ENCODE peak calls at places on chromosomes 13 and 19, in seven cellular contexts. W is heart left ventricle, M is body of pancreas, G is fibroblast of lung, D is NB4, I is cardiac muscle cell, H is bronchial epithelial cell. E is an unnamed sample.

GRCh38 chr13:39516140-39516539 is 86.9 kb downstream of the LHFPL6 start:
- DNase-seq in W (no peak), M (no peak), G (peak; percentile 71), D (no peak), I (no peak), H (no peak), E (no peak)

GRCh38 chr19:33809960-33810359 is 13.3 kb downstream of the KCTD15 start:
- DNase-seq in W (no peak), M (no peak), G (no peak), D (peak; percentile 28), I (peak; percentile 14), H (no peak), E (peak; percentile 51)

GRCh38 chr13:41720839-41721561 is 239.9 kb downstream of the VWA8 start:
- DNase-seq in W (no peak), M (peak; percentile 6), G (no peak), D (no peak), I (no peak), H (peak; percentile 70), E (no peak)

GRCh38 chr19:18780631-18781030 is 10.5 kb downstream of the COMP start:
- DNase-seq in W (no peak), M (no peak), G (no peak), D (no peak), I (no peak), H (no peak), E (no peak)

GRCh38 chr19:58550362-58551122 is 4.4 kb downstream of the CHMP2A start:
- DNase-seq in W (no peak), M (no peak), G (no peak), D (peak; percentile 12), I (no peak), H (no peak), E (no peak)

GRCh38 chr19:4472174-4472974 is at the start of gene HDGFL2:
- DNase-seq in W (peak; percentile 98), M (no peak), G (no peak), D (no peak), I (no peak), H (no peak), E (no peak)

GRCh38 chr13:40343550-40344269 is 322.7 kb downstream of the FOXO1 start:
- DNase-seq in W (no peak), M (no peak), G (no peak), D (no peak), I (no peak), H (no peak), E (no peak)

GRCh38 chr13:113562085-113562749 is 22.3 kb upstream of the TFDP1 start:
- DNase-seq in W (no peak), M (peak; percentile 46), G (peak; percentile 75), D (peak; percentile 79), I (peak; percentile 85), H (peak; percentile 48), E (peak; percentile 91)

GRCh38 chr13:85417807-85418206 is 381.4 kb downstream of the SLITRK6 start:
- DNase-seq in W (no peak), M (no peak), G (peak; percentile 0), D (no peak), I (no peak), H (no peak), E (no peak)

GRCh38 chr13:59774511-59774911 is 389.2 kb downstream of the DIAPH3 start:
- DNase-seq in W (no peak), M (no peak), G (peak; percentile 82), D (no peak), I (peak; percentile 59), H (peak; percentile 70), E (peak; percentile 77)

GRCh38 chr13:30181856-30182651 is 125.3 kb downstream of the KATNAL1 start:
- DNase-seq in W (no peak), M (no peak), G (no peak), D (peak; percentile 31), I (no peak), H (no peak), E (no peak)

GRCh38 chr19:14561832-14562351 is 10.0 kb downstream of the NDUFB7 start:
- DNase-seq in W (no peak), M (peak; percentile 34), G (peak; percentile 37), D (peak; percentile 28), I (peak; percentile 25), H (peak; percentile 58), E (peak; percentile 41)

GRCh38 chr13:99258210-99258860 is at the start of gene GPR18:
- DNase-seq in W (no peak), M (no peak), G (no peak), D (no peak), I (no peak), H (no peak), E (no peak)

GRCh38 chr19:10517760-10518443 is 655 bp upstream of the S1PR5 start:
- DNase-seq in W (no peak), M (no peak), G (no peak), D (peak; percentile 70), I (peak; percentile 27), H (peak; percentile 34), E (peak; percentile 15)

GRCh38 chr13:28573595-28574373 is 78.9 kb upstream of the FLT1 start:
- DNase-seq in W (no peak), M (peak; percentile 30), G (no peak), D (peak; percentile 74), I (no peak), H (no peak), E (no peak)
- TF ChIP-seq CTCF in W (no peak), M (no peak), G (no peak), D (no peak), I (no peak), H (no peak), E (no peak)

DNA sequence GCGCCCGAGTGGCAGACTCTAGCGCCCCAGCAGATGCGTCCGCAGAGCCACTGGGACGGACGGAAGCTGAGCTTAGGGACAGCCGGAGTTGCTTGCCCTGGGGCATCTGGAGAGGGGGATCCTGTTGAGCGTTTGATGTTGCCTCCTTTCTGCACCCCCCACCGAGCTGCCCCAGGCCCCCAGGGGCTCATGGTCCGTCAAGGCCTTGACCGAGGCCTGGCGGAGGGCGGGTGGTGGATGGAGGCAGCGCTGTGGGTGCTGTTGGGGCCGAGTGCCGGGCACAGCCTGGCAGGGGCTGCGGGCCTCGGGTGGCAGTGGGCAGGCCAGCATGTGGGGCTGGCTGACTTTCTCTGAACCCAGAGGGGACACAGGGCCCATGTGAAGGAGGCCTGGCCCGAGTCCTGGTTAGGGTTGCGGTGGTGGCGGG is 2.7 kb downstream of the CSNK1G2 start:
- DNase-seq in W (no peak), M (no peak), G (no peak), D (no peak), I (no peak), H (no peak), E (no peak)
- H3K4me3 ChIP-seq in W (no peak overlapping the region), M (no peak overlapping the region), G (no peak overlapping the region), D (no peak overlapping the region), I (no peak overlapping the region), H (no peak overlapping the region), E (no peak overlapping the region)

GRCh38 chr13:51283361-51283760 is 56.1 kb upstream of the SERPINE3 start:
- DNase-seq in W (no peak), M (no peak), G (peak; percentile 15), D (no peak), I (no peak), H (no peak), E (no peak)

GRCh38 chr13:51287758-51288157 is 51.7 kb upstream of the SERPINE3 start:
- DNase-seq in W (no peak), M (no peak), G (no peak), D (no peak), I (no peak), H (no peak), E (no peak)

GRCh38 chr13:51282322-51282721 is 57.2 kb upstream of the SERPINE3 start:
- DNase-seq in W (peak; percentile 64), M (peak; percentile 61), G (no peak), D (no peak), I (no peak), H (no peak), E (no peak)

GRCh38 chr13:51286135-51287002 is 53.1 kb upstream of the SERPINE3 start:
- DNase-seq in W (peak; percentile 86), M (peak; percentile 80), G (peak; percentile 40), D (peak; percentile 77), I (peak; percentile 79), H (peak; percentile 50), E (peak; percentile 79)

DNA sequence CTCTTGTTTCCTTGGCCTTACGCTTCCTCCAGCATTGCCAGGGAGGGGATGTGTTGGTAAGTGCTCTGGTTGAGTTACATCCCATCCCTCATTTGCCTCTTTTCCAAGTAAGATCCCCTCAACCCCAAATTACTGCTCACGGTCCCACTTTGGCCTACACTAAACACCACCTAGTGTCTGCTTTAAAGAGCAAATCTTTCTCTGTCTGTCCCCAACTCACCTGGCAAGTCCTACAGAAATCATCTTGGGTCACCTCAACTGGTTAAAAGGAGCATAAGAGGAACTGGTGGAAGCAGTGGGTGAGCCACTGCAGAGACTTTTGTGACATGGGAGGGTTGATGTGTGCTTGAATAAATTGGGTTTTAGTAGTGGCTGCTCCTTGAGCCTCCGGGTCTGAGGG is 55.2 kb upstream of the SERPINE3 start:
- DNase-seq in W (no peak), M (no peak), G (no peak), D (no peak), I (no peak), H (no peak), E (no peak)
- TF ChIP-seq CTCF in W (no peak), M (no peak), G (no peak), D (no peak), I (no peak), H (no peak), E (peak; percentile 13)

DNA sequence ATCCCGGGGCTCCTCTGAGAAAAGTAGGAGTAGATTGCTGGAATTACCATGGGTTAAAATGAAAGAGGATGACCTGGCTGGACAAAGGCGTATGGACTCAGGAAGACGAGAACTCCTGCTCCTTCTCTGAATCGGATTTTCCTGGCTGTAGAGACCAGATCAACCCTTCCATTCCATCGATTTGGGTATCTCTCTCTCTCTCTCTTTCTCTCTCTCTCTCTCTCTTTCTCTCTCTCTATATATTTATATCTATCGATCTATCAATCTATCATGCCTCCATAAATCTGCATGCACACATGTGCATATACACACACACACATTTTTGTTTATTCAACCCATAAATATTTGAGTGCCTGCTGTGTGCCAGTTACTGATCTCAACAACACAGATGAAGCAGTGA is 234.9 kb downstream of the LMO7 start:
- DNase-seq in W (no peak), M (no peak), G (no peak), D (no peak), I (no peak), H (no peak), E (no peak)
- H3K4me3 ChIP-seq in W (no peak overlapping the region), M (no peak overlapping the region), G (peak overlapping the region; percentile 53), D (no peak overlapping the region), I (no peak overlapping the region), H (peak overlapping the region; percentile 45), E (no peak overlapping the region)

DNA sequence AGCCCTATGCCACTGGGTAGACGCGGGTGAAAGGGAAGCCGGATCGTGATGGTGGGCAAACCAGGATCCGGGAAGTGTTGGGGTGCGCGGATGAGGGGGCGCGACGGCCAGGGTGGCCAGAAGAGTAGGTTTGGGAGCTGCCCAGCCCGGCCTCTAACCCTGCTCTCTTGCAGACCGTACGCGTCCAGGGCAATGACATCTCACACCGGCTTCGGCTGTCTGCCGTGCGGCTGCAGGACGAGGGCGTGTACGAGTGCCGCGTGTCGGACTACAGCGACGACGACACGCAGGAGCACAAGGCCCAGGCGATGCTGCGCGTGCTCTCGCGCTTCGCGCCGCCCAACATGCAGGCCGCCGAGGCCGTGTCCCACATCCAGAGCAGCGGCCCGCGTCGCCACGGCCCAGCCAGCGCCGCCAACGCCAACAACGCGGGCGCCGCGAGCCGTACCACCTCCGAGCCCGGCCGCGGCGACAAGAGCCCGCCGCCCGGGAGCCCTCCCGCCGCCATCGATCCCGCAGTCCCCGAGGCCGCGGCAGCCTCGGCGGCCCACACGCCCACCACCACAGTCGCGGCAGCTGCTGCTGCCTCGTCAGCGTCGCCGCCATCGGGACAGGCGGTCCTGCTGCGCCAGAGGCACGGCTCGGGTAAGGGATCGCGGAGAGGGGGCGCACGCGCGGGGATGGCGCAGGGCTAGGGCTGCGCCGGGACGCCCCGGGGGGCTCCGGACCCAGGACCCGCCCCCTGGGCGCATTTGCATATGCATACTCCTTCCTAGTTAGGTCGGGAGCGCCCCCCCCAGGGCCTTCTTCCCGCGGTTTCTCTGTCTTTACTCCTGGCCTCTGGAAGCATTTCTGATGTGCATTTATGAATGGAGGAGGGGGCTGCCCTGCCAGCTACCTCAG is 4.1 kb downstream of the VSTM2B start:
- DNase-seq in W (peak; percentile 54), M (no peak), G (no peak), D (no peak), I (no peak), H (no peak), E (no peak)
- TF ChIP-seq CTCF in W (no peak), M (no peak), G (no peak), D (no peak), I (no peak), H (no peak), E (no peak)